ENCODE peak calls at places on chromosomes 11 and 22, in ten cellular contexts. Z is HFF-Myc; E is H9; U is osteoblast; K is body of pancreas; I is chondrocyte; H is CD4-positive, alpha-beta T cell; C is dorsolateral prefrontal cortex; A is AG04450; R is CD8-positive, alpha-beta T cell. T is an unnamed sample.

GRCh38 chr11:35288817-35289541 is 130.4 kb downstream of the SLC1A2 start:
- DNase-seq in H (no peak), I (no peak), Z (peak; percentile 71), C (no peak), E (no peak), A (no peak), K (no peak), R (no peak), U (no peak), T (no peak)

GRCh38 chr22:25051073-25051472 is 98.6 kb downstream of the KIAA1671 start:
- DNase-seq in I (no peak), A (no peak), Z (no peak), R (no peak), U (peak; percentile 77), K (no peak), H (no peak), C (no peak), E (peak; percentile 52), T (no peak)

GRCh38 chr11:75603791-75604736 is 42.0 kb downstream of the SERPINH1 start:
- DNase-seq in U (peak; percentile 94), A (peak; percentile 74), H (no peak), R (no peak), Z (peak; percentile 61), K (no peak), C (no peak), E (no peak), I (no peak), T (no peak)

GRCh38 chr11:1140642-1141490 is 16.9 kb upstream of the MUC5AC start:
- DNase-seq in I (peak; percentile 40), R (peak; percentile 8), Z (no peak), U (no peak), C (no peak), K (no peak), E (no peak), H (no peak), A (no peak), T (no peak)

GRCh38 chr22:45638197-45638596 is 33.4 kb upstream of the ATXN10 start:
- DNase-seq in E (no peak), K (no peak), Z (no peak), A (no peak), U (no peak), H (no peak), I (no peak), C (no peak), R (no peak), T (no peak)

GRCh38 chr11:75667831-75668507 is 869 bp downstream of the MAP6 start:
- DNase-seq in R (no peak), U (peak; percentile 93), K (peak; percentile 58), Z (no peak), C (peak; percentile 70), I (no peak), A (no peak), E (peak; percentile 73), H (no peak), T (no peak)

GRCh38 chr22:42786606-42787356 is 66.1 kb upstream of the A4GALT start:
- DNase-seq in A (no peak), I (no peak), E (no peak), C (no peak), R (no peak), K (no peak), H (no peak), U (no peak), Z (no peak), T (no peak)

GRCh38 chr22:44536411-44536810 is 38.4 kb upstream of the RTL6 start:
- DNase-seq in E (no peak), R (no peak), Z (no peak), K (no peak), H (no peak), C (no peak), I (no peak), A (no peak), U (no peak), T (no peak)

GRCh38 chr22:42979606-42980005 is 35.3 kb downstream of the PACSIN2 start:
- DNase-seq in R (no peak), K (no peak), Z (no peak), A (no peak), E (no peak), H (no peak), U (no peak), C (no peak), I (no peak), T (no peak)

GRCh38 chr11:8566613-8567210 is 27.3 kb downstream of the STK33 start:
- DNase-seq in K (no peak), I (no peak), C (no peak), E (no peak), Z (peak; percentile 38), U (no peak), R (no peak), A (no peak), H (no peak), T (no peak)

GRCh38 chr11:108768370-108768769 is 103.5 kb downstream of the DDX10 start:
- DNase-seq in E (no peak), I (no peak), C (no peak), U (no peak), H (no peak), A (no peak), Z (no peak), K (no peak), R (no peak), T (no peak)

GRCh38 chr11:107011977-107012376 is 6.3 kb downstream of the GUCY1A2 start:
- DNase-seq in C (no peak), A (no peak), I (no peak), E (no peak), Z (no peak), U (no peak), K (no peak), R (no peak), H (no peak), T (no peak)

GRCh38 chr22:41517172-41518047 is 26.9 kb downstream of the POLR3H start:
- DNase-seq in H (no peak), Z (no peak), I (no peak), E (peak; percentile 64), U (peak; percentile 95), R (peak; percentile 40), C (no peak), K (peak; percentile 78), A (no peak), T (no peak)

GRCh38 chr11:5390210-5390609 is 6.6 kb downstream of the OR51M1 start:
- DNase-seq in C (no peak), I (no peak), E (no peak), A (no peak), Z (no peak), U (no peak), H (no peak), K (no peak), R (no peak), T (no peak)
- TF ChIP-seq CTCF in C (no peak), I (no peak), E (peak; percentile 54), A (peak; percentile 25), Z (no peak), U (peak; percentile 23), H (no peak), K (no peak), R (no peak), T (no peak)

GRCh38 chr11:11659567-11660341 is 37.9 kb upstream of the GALNT18 start:
- DNase-seq in H (no peak), K (no peak), Z (no peak), I (no peak), U (no peak), C (no peak), E (no peak), R (no peak), A (no peak), T (no peak)
- TF ChIP-seq CTCF in H (no peak), K (no peak), Z (peak; percentile 19), I (peak; percentile 46), U (peak; percentile 30), C (peak; percentile 11), E (peak; percentile 45), R (no peak), A (no peak), T (peak; percentile 22)

GRCh38 chr22:29700206-29700948 is 19.4 kb upstream of the CABP7 start:
- DNase-seq in R (no peak), Z (no peak), I (no peak), H (no peak), C (no peak), K (no peak), A (no peak), U (peak; percentile 93), E (no peak), T (no peak)

GRCh38 chr22:29703595-29704195 is 16.1 kb upstream of the CABP7 start:
- DNase-seq in I (no peak), K (no peak), A (no peak), C (no peak), U (peak; percentile 47), H (no peak), R (no peak), E (no peak), Z (no peak), T (no peak)

GRCh38 chr22:29702025-29702930 is 17.5 kb upstream of the CABP7 start:
- DNase-seq in K (no peak), E (no peak), R (no peak), I (no peak), A (no peak), C (no peak), U (peak; percentile 87), Z (no peak), H (no peak), T (no peak)

GRCh38 chr22:29702931-29703594 is 16.7 kb upstream of the CABP7 start:
- DNase-seq in I (no peak), K (no peak), Z (no peak), A (no peak), R (no peak), U (peak; percentile 73), E (no peak), H (no peak), C (no peak), T (no peak)

DNA sequence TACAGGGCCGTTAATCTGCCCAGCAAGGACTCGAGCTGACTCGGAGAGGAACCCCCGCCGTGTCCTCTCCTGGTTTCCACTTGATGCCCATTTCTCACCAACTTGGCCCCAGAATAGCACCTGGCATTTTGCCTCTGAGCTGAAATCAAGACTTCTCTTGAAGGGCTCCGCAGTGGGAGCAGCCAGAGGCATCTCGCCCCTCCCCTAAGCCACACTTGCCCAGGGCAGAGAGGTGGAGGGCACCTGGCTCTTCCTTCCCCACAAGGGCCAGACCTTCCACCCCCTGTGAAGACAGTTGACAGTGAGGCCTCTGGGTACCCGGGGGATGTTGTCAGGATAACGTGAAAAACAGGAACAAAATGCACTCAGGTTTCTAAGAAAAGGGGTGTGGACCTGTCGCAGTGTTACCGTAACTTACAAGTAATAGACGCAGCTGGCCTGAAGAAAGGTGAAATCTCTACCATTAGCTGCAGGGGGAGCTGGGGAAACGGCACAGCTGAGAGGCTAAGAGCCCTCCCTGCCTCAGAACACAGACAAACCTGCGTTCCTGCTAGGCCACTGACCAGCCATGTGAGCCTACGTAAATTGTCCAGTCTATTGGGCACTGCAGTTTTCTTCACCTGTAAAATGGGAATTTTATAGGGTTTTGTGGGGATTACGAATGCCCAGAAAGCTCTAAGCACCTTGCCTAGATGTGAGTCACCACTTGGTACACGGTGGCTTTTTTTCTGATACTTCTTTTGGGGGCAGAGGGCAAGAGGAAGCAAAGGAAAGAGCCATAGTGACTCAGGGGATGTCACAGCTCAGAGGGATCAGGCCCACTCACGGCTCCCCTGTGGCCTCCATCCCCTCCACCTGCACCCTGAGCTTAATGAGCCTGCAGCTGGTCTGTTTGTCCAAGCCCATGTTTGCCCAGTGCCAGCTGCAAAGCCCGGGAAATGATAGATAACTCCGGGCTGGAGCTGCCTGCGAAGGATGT is 18.6 kb upstream of the CABP7 start:
- DNase-seq in A (no peak), C (no peak), Z (no peak), R (no peak), H (no peak), I (no peak), K (peak; percentile 41), U (peak; percentile 65), E (peak; percentile 72), T (no peak)
- TF ChIP-seq CTCF in A (peak; percentile 25), C (no peak), Z (peak; percentile 11), R (no peak), H (no peak), I (peak; percentile 47), K (peak; percentile 17), U (peak; percentile 14), E (peak; percentile 58), T (peak; percentile 40)

GRCh38 chr11:90908074-90908473 is 685.2 kb upstream of the CHORDC1 start:
- DNase-seq in C (no peak), Z (no peak), I (no peak), K (no peak), R (no peak), U (no peak), H (no peak), E (no peak), A (no peak), T (no peak)
- TF ChIP-seq CTCF in C (no peak), Z (no peak), I (peak; percentile 78), K (no peak), R (no peak), U (no peak), H (no peak), E (peak; percentile 31), A (no peak), T (peak; percentile 31)